ENCODE peak calls at places on chromosome 17, in six cellular contexts. One of them, this sample, is unnamed.

GRCh38 chr17:32755045-32755805 is 121.7 kb downstream of the MYO1D start:
- DNase-seq in neuronal stem cell: peak
- DNase-seq in mesendoderm: peak
- DNase-seq in IMR-90: peak
- DNase-seq in H9: no peak
- DNase-seq in H1: no peak
- DNase-seq in this sample: peak

GRCh38 chr17:67652433-67652832 is 65.3 kb upstream of the NOL11 start:
- DNase-seq in mesendoderm: no peak
- DNase-seq in H9: no peak
- DNase-seq in H1: no peak
- DNase-seq in IMR-90: no peak
- DNase-seq in neuronal stem cell: no peak
- DNase-seq in this sample: no peak

GRCh38 chr17:4483012-4483840 is 15.5 kb upstream of the SPNS2 start:
- DNase-seq in IMR-90: no peak
- DNase-seq in H9: no peak
- DNase-seq in neuronal stem cell: no peak
- DNase-seq in H1: no peak
- DNase-seq in mesendoderm: peak
- DNase-seq in this sample: no peak

GRCh38 chr17:76567634-76568432 is 17.8 kb downstream of the ST6GALNAC2 start:
- DNase-seq in H9: peak
- DNase-seq in IMR-90: no peak
- DNase-seq in neuronal stem cell: no peak
- DNase-seq in H1: no peak
- DNase-seq in mesendoderm: peak
- DNase-seq in this sample: no peak

GRCh38 chr17:61770043-61770442 is 93.3 kb downstream of the BRIP1 start:
- DNase-seq in mesendoderm: peak
- DNase-seq in H9: no peak
- DNase-seq in IMR-90: peak
- DNase-seq in neuronal stem cell: no peak
- DNase-seq in H1: no peak
- DNase-seq in this sample: peak

GRCh38 chr17:6507535-6507934 is 48.8 kb downstream of the PITPNM3 start:
- DNase-seq in IMR-90: peak
- DNase-seq in neuronal stem cell: no peak
- DNase-seq in H9: no peak
- DNase-seq in H1: no peak
- DNase-seq in mesendoderm: no peak
- DNase-seq in this sample: peak

GRCh38 chr17:54494731-54495715 is 405.6 kb upstream of the TOM1L1 start:
- DNase-seq in H9: no peak
- DNase-seq in H1: no peak
- DNase-seq in mesendoderm: peak
- DNase-seq in neuronal stem cell: no peak
- DNase-seq in IMR-90: no peak
- DNase-seq in this sample: no peak

GRCh38 chr17:80912451-80912850 is 79.2 kb upstream of the CHMP6 start:
- DNase-seq in H9: no peak
- DNase-seq in neuronal stem cell: no peak
- DNase-seq in H1: no peak
- DNase-seq in mesendoderm: no peak
- DNase-seq in IMR-90: no peak
- DNase-seq in this sample: no peak

GRCh38 chr17:30449480-30449879 is 27.7 kb upstream of the GOSR1 start:
- DNase-seq in mesendoderm: no peak
- DNase-seq in neuronal stem cell: no peak
- DNase-seq in IMR-90: peak
- DNase-seq in H9: no peak
- DNase-seq in H1: no peak
- DNase-seq in this sample: no peak

GRCh38 chr17:33513769-33514168 is 220.7 kb upstream of the ASIC2 start:
- DNase-seq in IMR-90: no peak
- DNase-seq in H9: no peak
- DNase-seq in neuronal stem cell: no peak
- DNase-seq in H1: no peak
- DNase-seq in mesendoderm: no peak
- DNase-seq in this sample: no peak

GRCh38 chr17:63494300-63494928 is 17.6 kb downstream of the ACE start:
- DNase-seq in mesendoderm: no peak
- DNase-seq in H1: no peak
- DNase-seq in H9: no peak
- DNase-seq in neuronal stem cell: no peak
- DNase-seq in IMR-90: peak
- DNase-seq in this sample: no peak

GRCh38 chr17:1495265-1495664 is 2.8 kb upstream of the MYO1C start:
- DNase-seq in H9: no peak
- DNase-seq in neuronal stem cell: no peak
- DNase-seq in IMR-90: no peak
- DNase-seq in H1: no peak
- DNase-seq in mesendoderm: no peak
- DNase-seq in this sample: no peak

GRCh38 chr17:70308619-70309018 is 139.3 kb downstream of the KCNJ2 start:
- DNase-seq in H9: no peak
- DNase-seq in neuronal stem cell: no peak
- DNase-seq in mesendoderm: no peak
- DNase-seq in IMR-90: no peak
- DNase-seq in H1: no peak
- DNase-seq in this sample: no peak

DNA sequence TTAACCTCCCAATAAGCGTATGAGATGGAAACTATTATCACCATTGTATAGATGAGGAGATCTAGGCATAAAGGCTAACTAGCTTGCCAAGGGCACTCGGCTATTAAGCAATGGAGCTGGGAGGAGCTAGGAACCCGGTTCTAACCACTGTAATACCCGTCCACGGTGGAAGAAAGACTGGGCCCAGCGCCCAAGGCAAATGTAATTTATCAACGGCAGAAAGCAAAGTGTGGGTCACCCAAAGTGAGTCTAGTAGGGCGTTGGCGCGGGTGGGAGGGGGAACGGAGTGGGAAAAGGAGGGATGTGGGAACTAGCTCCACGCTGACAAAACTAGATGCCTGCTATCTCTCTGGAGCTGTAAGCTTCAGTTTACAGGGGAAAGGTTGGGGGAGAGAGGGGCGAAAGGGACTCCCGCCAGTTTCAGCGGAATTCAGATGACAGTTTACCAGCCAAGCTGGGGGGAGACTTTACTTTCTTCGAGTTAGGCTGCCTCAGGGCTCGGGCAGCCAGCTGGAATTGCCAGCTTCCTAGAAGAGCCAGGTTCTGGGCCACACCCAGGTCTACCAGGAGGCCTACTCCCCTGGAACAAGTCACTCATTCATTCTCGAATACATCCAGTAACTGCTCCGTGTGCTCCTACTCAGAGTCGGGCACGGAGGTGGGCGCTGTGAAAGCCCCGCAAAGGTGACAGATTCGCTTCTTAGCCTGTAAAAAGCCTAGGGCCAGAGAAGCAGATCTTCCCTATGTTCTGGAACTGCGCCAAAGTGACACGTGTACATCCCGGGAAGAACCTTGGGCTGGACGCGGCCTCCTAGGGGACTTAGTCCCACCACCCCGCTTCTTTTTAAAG is 837 bp downstream of the LRRC59 start:
- DNase-seq in IMR-90: peak
- DNase-seq in mesendoderm: peak
- DNase-seq in neuronal stem cell: peak
- DNase-seq in H1: no peak
- DNase-seq in H9: no peak
- DNase-seq in this sample: peak
- H2BK120ac ChIP-seq in IMR-90: peak
- H2BK120ac ChIP-seq in mesendoderm: no peak
- H2BK120ac ChIP-seq in neuronal stem cell: no peak
- H2BK120ac ChIP-seq in H1: no peak
- H2BK120ac ChIP-seq in H9: no peak
- H2BK120ac ChIP-seq in this sample: peak

GRCh38 chr17:27918498-27918897 is 25.3 kb upstream of the LYRM9 start:
- DNase-seq in H1: no peak
- DNase-seq in IMR-90: no peak
- DNase-seq in mesendoderm: no peak
- DNase-seq in H9: no peak
- DNase-seq in neuronal stem cell: no peak
- DNase-seq in this sample: no peak
- H2BK120ac ChIP-seq in H1: no peak
- H2BK120ac ChIP-seq in IMR-90: no peak
- H2BK120ac ChIP-seq in mesendoderm: no peak
- H2BK120ac ChIP-seq in H9: no peak
- H2BK120ac ChIP-seq in neuronal stem cell: no peak
- H2BK120ac ChIP-seq in this sample: no peak

GRCh38 chr17:68734911-68735310 is 133.7 kb upstream of the FAM20A start:
- DNase-seq in IMR-90: no peak
- DNase-seq in H1: no peak
- DNase-seq in H9: no peak
- DNase-seq in neuronal stem cell: no peak
- DNase-seq in mesendoderm: no peak
- DNase-seq in this sample: no peak

GRCh38 chr17:68731465-68731864 is 130.3 kb upstream of the FAM20A start:
- DNase-seq in mesendoderm: peak
- DNase-seq in IMR-90: no peak
- DNase-seq in H1: no peak
- DNase-seq in neuronal stem cell: no peak
- DNase-seq in H9: no peak
- DNase-seq in this sample: no peak

GRCh38 chr17:68734202-68734825 is 133.1 kb upstream of the FAM20A start:
- DNase-seq in H1: no peak
- DNase-seq in mesendoderm: no peak
- DNase-seq in IMR-90: no peak
- DNase-seq in neuronal stem cell: no peak
- DNase-seq in H9: no peak
- DNase-seq in this sample: no peak

GRCh38 chr17:68732301-68732749 is 131.2 kb upstream of the FAM20A start:
- DNase-seq in mesendoderm: peak
- DNase-seq in H9: peak
- DNase-seq in H1: no peak
- DNase-seq in IMR-90: no peak
- DNase-seq in neuronal stem cell: no peak
- DNase-seq in this sample: no peak

DNA sequence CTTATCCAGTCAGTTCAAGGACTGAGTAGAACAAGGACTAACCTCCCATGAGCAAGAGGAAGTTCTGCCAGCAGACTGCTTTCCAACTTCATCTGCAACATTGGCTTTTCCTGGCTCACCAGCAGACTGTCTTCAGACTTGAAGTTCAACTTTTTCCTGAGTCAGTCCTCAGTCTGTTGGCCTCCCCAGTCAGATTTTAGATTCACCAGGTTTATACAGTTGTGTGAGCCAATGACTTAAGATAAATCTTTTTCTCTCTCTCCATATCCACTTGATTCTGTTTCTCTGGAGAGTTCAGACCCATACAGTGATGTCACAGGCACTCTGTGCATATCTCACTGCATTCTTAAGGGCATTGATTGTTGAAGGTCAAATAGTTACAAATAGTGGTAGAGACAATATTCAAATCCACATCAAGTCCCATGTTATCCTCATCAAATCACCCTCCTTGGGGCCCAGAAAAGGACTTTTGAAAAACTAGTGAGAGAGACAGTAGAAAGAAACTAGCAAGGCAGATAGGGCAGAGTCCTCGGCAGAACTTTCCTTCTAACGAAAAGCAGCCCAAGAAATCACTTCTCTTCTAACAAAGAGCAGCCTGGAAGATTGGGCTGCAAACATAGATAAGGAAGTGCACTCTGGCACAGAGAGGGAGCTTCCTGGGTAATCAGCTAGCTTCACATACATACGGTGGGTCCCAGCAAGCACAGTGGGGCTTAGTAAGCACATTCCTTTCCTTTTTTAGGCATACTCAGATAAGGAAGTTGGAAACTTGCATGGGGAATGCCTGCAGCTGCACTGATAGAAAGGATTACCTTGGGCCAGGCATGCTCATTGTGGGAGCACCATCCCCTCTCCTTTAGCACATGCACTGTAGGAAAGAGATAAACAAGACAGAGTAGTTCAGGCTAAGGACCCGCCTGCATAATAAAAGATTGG is 132.3 kb upstream of the FAM20A start:
- DNase-seq in H1: no peak
- DNase-seq in H9: peak
- DNase-seq in mesendoderm: peak
- DNase-seq in IMR-90: peak
- DNase-seq in neuronal stem cell: peak
- DNase-seq in this sample: peak
- H2BK120ac ChIP-seq in H1: peak
- H2BK120ac ChIP-seq in H9: no peak
- H2BK120ac ChIP-seq in mesendoderm: peak
- H2BK120ac ChIP-seq in IMR-90: peak
- H2BK120ac ChIP-seq in neuronal stem cell: no peak
- H2BK120ac ChIP-seq in this sample: peak

GRCh38 chr17:47851764-47852112 is 775 bp upstream of the SP6 start:
- DNase-seq in IMR-90: no peak
- DNase-seq in H1: peak
- DNase-seq in neuronal stem cell: no peak
- DNase-seq in H9: peak
- DNase-seq in mesendoderm: peak
- DNase-seq in this sample: no peak
- H2BK120ac ChIP-seq in IMR-90: no peak
- H2BK120ac ChIP-seq in H1: no peak
- H2BK120ac ChIP-seq in neuronal stem cell: no peak
- H2BK120ac ChIP-seq in H9: no peak
- H2BK120ac ChIP-seq in mesendoderm: no peak
- H2BK120ac ChIP-seq in this sample: no peak

GRCh38 chr17:58363457-58364185 is 11.6 kb upstream of the SUPT4H1 start:
- DNase-seq in H9: no peak
- DNase-seq in neuronal stem cell: no peak
- DNase-seq in IMR-90: no peak
- DNase-seq in H1: no peak
- DNase-seq in mesendoderm: no peak
- DNase-seq in this sample: no peak
- H2BK120ac ChIP-seq in H9: no peak
- H2BK120ac ChIP-seq in neuronal stem cell: no peak
- H2BK120ac ChIP-seq in IMR-90: no peak
- H2BK120ac ChIP-seq in H1: no peak
- H2BK120ac ChIP-seq in mesendoderm: no peak
- H2BK120ac ChIP-seq in this sample: no peak

DNA sequence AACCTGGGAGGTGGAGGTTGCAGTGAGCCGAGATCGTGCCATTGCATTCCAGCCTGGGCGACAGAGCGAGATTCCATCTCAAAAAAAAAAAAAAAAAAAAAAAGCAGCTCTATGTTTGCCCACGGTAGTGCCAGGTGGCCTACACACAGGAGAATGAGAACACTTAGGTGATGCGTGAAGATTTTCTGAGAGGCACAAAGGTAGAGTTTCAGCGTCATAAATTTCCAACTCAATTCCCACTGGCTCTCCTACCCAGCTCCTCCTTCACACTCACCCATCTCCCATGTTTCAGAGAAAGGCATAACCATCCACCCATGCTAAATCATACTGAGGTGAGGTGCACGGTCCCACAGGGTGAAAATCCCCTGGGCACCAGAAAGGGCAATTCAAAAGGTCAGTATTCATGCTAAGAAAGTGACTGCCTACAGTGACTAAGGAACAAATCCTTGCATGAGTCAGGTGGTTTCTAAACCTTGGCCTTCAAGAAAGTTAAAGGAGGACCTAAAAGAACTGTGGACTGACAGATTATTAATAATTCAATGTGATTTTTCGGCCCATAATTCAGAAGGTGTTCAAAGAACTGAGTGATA is 4.8 kb downstream of the DCAKD start:
- DNase-seq in neuronal stem cell: no peak
- DNase-seq in H9: no peak
- DNase-seq in H1: no peak
- DNase-seq in IMR-90: peak
- DNase-seq in mesendoderm: no peak
- DNase-seq in this sample: peak
- H2BK120ac ChIP-seq in neuronal stem cell: no peak
- H2BK120ac ChIP-seq in H9: no peak
- H2BK120ac ChIP-seq in H1: no peak
- H2BK120ac ChIP-seq in IMR-90: no peak
- H2BK120ac ChIP-seq in mesendoderm: no peak
- H2BK120ac ChIP-seq in this sample: no peak

GRCh38 chr17:59370580-59371299 is 39.3 kb downstream of the YPEL2 start:
- DNase-seq in H1: no peak
- DNase-seq in IMR-90: no peak
- DNase-seq in H9: no peak
- DNase-seq in mesendoderm: peak
- DNase-seq in neuronal stem cell: peak
- DNase-seq in this sample: no peak
- H2BK120ac ChIP-seq in H1: no peak
- H2BK120ac ChIP-seq in IMR-90: no peak
- H2BK120ac ChIP-seq in H9: no peak
- H2BK120ac ChIP-seq in mesendoderm: no peak
- H2BK120ac ChIP-seq in neuronal stem cell: no peak
- H2BK120ac ChIP-seq in this sample: peak

This sample was measured in mesenchymal stem cell.